ENCODE peak calls at places on chromosomes 11 and 22, in nine cellular contexts. D is sigmoid colon, B is dorsolateral prefrontal cortex, H is left ventricle myocardium inferior, G is A549, O is AG04449, L is astrocyte of the spinal cord, Z is GM12864, A is body of pancreas. X is an unnamed sample.

GRCh38 chr11:103433380-103433779 is 324.2 kb downstream of the DYNC2H1 start:
- DNase-seq in D (no peak), B (no peak), H (no peak), G (no peak), O (peak), L (peak), Z (no peak), A (no peak), X (no peak)

GRCh38 chr11:75775056-75775455 is 6.5 kb downstream of the DGAT2 start:
- DNase-seq in D (peak), B (no peak), H (no peak), G (no peak), O (no peak), L (no peak), Z (no peak), A (no peak), X (no peak)

GRCh38 chr11:20353829-20354434 is 9.6 kb upstream of the HTATIP2 start:
- DNase-seq in D (no peak), B (peak), H (no peak), G (peak), O (no peak), L (peak), Z (no peak), A (peak), X (no peak)

GRCh38 chr11:1281326-1281973 is 28.0 kb downstream of the TOLLIP start:
- DNase-seq in D (no peak), B (no peak), H (no peak), G (no peak), O (no peak), L (no peak), Z (no peak), A (no peak), X (no peak)

GRCh38 chr11:131957891-131958290 is 587.5 kb downstream of the NTM start:
- DNase-seq in D (no peak), B (no peak), H (no peak), G (no peak), O (no peak), L (no peak), Z (no peak), A (no peak), X (no peak)

GRCh38 chr11:100810146-100810545 is 123.1 kb downstream of the ARHGAP42 start:
- DNase-seq in D (no peak), B (no peak), H (no peak), G (no peak), O (no peak), L (peak), Z (no peak), A (no peak), X (no peak)

GRCh38 chr22:31825513-31825912 is 71.7 kb downstream of the DEPDC5 start:
- DNase-seq in D (no peak), B (no peak), H (no peak), G (no peak), O (no peak), L (no peak), Z (no peak), A (no peak), X (no peak)

GRCh38 chr22:50199836-50200332 is 927 bp upstream of the SELENOO start:
- DNase-seq in D (no peak), B (no peak), H (no peak), G (no peak), O (no peak), L (no peak), Z (no peak), A (peak), X (no peak)

GRCh38 chr11:122517403-122518379 is 137.8 kb upstream of the UBASH3B start:
- DNase-seq in D (no peak), B (no peak), H (no peak), G (no peak), O (no peak), L (peak), Z (no peak), A (no peak), X (no peak)

GRCh38 chr22:49365910-49366309 is 461.8 kb downstream of the BRD1 start:
- DNase-seq in D (peak), B (no peak), H (no peak), G (no peak), O (no peak), L (no peak), Z (no peak), A (no peak), X (no peak)

GRCh38 chr11:34313099-34313517 is 44.7 kb downstream of the ABTB2 start:
- DNase-seq in D (no peak), B (no peak), H (no peak), G (no peak), O (no peak), L (no peak), Z (peak), A (no peak), X (no peak)

GRCh38 chr11:821513-822371 is 3.0 kb downstream of the PNPLA2 start:
- DNase-seq in D (no peak), B (no peak), H (no peak), G (no peak), O (no peak), L (no peak), Z (no peak), A (peak), X (no peak)

GRCh38 chr22:25484498-25484897 is 80.0 kb upstream of the GRK3 start:
- DNase-seq in D (no peak), B (no peak), H (no peak), G (no peak), O (no peak), L (no peak), Z (no peak), A (no peak), X (no peak)

GRCh38 chr11:118845369-118845768 is 38.3 kb upstream of the CXCR5 start:
- DNase-seq in D (no peak), B (no peak), H (no peak), G (no peak), O (no peak), L (peak), Z (no peak), A (no peak), X (no peak)

GRCh38 chr11:64788321-64789215 is 10.2 kb upstream of the SF1 start:
- DNase-seq in D (peak), B (no peak), H (no peak), G (no peak), O (no peak), L (no peak), Z (no peak), A (no peak), X (no peak)

GRCh38 chr22:49329636-49330035 is 498.0 kb downstream of the BRD1 start:
- DNase-seq in D (no peak), B (no peak), H (no peak), G (no peak), O (no peak), L (no peak), Z (no peak), A (no peak), X (no peak)

GRCh38 chr11:78354741-78355705 is 62.6 kb downstream of the GAB2 start:
- DNase-seq in D (no peak), B (no peak), H (no peak), G (no peak), O (no peak), L (peak), Z (peak), A (no peak), X (no peak)

GRCh38 chr11:75931124-75931523 is 116.1 kb downstream of the UVRAG start:
- DNase-seq in D (no peak), B (no peak), H (no peak), G (no peak), O (no peak), L (peak), Z (no peak), A (no peak), X (no peak)

GRCh38 chr11:67371549-67372231 is 1.7 kb downstream of the CLCF1 start:
- DNase-seq in D (peak), B (no peak), H (no peak), G (peak), O (no peak), L (peak), Z (no peak), A (peak), X (no peak)

GRCh38 chr11:65121447-65121864 is 478 bp downstream of the FAU start:
- DNase-seq in D (peak), B (no peak), H (peak), G (no peak), O (no peak), L (no peak), Z (no peak), A (no peak), X (no peak)

GRCh38 chr11:79265756-79266322 is 175.0 kb downstream of the TENM4 start:
- DNase-seq in D (no peak), B (no peak), H (no peak), G (no peak), O (no peak), L (no peak), Z (no peak), A (no peak), X (no peak)

GRCh38 chr22:41612626-41613025 is 8.2 kb downstream of the DESI1 start:
- DNase-seq in D (no peak), B (no peak), H (no peak), G (no peak), O (no peak), L (no peak), Z (no peak), A (no peak), X (no peak)

GRCh38 chr11:96863520-96863919 is 473.7 kb downstream of the JRKL start:
- DNase-seq in D (no peak), B (no peak), H (peak), G (no peak), O (no peak), L (no peak), Z (no peak), A (no peak), X (no peak)

GRCh38 chr11:130634981-130635473 is 186.6 kb downstream of the ADAMTS15 start:
- DNase-seq in D (no peak), B (no peak), H (no peak), G (no peak), O (no peak), L (peak), Z (no peak), A (no peak), X (no peak)

GRCh38 chr11:55457641-55458040 is 89.9 kb downstream of the OR4A15 start:
- DNase-seq in D (no peak), B (no peak), H (no peak), G (no peak), O (no peak), L (no peak), Z (no peak), A (no peak), X (no peak)

GRCh38 chr11:69121621-69122336 is 34.0 kb upstream of the SMIM38 start:
- DNase-seq in D (no peak), B (no peak), H (no peak), G (peak), O (no peak), L (no peak), Z (no peak), A (peak), X (no peak)
- TF ChIP-seq CTCF in D (no peak), B (no peak), H (no peak), G (no peak), O (no peak), L (no peak), Z (no peak), A (no peak), X (no peak)

DNA sequence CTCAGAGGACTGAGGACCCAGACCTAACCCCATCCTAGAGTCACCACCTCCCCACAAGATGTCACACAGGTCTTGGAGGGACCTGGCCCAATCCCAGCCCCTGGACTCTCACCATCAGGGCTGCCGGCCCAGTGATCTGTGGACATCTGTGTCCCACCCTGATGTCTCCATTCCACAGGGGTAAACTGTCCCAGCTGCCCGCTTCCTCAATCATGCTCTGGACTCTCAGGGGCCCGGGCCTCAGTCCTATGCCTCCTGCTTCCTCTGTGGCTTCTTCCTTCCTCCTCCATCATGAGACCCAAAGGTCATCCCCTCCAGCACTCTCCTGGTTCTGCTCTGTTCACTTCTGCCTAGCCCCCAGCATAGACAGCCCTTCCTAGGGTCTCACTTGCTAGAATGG is 32.2 kb downstream of the ARAP1 start:
- DNase-seq in D (no peak), B (no peak), H (peak), G (no peak), O (no peak), L (no peak), Z (no peak), A (no peak), X (no peak)
- H3K4me3 ChIP-seq in D (peak), B (peak), H (peak), G (no peak), O (peak), L (no peak), Z (peak), A (no peak), X (peak)

DNA sequence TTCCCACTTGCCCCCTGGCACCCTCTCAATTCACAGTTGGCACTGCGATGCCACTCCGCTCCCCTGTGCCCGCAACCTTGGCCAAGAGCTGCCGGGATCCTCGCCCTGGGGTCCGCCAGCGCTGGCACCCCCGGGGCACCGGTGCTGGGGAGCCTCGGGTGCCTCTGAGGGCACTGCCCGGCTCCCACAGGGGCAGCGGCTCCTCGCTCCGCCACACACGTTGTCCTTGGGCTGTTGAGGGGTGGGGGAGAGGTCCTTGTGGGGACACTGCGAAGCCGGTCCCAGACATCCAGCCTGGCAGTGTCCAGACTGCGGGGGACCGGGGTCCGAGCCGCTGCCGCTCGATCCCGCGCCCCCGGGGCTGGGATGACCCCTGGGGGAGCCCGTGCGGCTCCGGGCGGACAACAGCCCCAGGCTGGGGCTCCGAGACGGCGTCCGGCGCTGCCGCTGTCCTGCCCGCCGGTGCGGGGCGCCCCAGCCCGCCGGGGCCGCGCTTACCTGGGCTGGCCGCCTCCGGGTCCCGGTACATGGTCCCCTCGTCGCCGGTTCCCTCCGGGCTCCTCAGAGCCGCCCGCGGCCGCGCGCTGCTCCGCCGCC is 486 bp downstream of the SYT7 start:
- DNase-seq in D (no peak), B (no peak), H (no peak), G (peak), O (no peak), L (no peak), Z (no peak), A (peak), X (no peak)
- TF ChIP-seq CTCF in D (no peak), B (no peak), H (peak), G (no peak), O (no peak), L (no peak), Z (no peak), A (no peak), X (no peak)

DNA sequence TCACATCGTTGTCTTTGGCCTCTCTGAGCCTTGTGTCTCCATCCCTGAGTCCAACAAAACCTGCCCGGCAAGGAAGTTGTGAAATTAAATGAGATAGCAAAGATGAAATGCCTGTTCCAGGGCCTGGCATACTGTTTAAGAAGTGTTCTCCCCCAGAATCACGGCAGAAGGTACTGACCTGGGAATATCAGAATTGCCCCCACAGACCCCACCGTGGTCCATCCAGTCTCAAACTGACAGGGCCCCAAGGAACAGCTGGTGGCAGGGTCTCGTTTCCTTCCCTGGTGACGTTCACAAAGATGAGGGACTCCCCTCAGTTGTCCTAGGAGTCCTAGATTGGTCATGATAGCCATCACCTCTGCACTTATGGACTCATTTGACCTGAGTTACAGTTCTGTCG is 1.8 kb downstream of the PRDM11 start:
- DNase-seq in D (peak), B (no peak), H (no peak), G (no peak), O (no peak), L (no peak), Z (no peak), A (no peak), X (no peak)
- H3K4me3 ChIP-seq in D (peak), B (peak), H (peak), G (no peak), O (no peak), L (no peak), Z (no peak), A (no peak), X (no peak)

DNA sequence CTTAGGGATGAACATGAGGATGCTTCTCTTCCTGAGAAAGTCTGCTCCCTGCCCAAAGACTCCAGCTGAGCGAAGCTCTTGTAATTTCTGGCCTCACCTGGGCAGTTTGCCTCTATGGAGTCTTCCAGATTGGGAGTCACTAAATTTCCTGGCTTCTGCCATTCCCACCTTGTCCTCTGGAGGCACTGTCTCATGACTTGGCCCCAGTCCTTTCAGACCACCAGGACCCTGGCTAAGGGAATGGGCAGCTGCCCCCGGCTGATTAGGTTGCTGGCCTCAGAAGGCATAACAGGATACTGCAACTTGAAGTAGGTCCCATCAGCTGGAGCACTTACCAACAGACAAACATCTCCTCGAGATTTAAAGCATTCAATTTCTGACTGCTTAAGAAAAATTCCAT is 128.1 kb upstream of the SPON1 start:
- DNase-seq in D (no peak), B (no peak), H (no peak), G (no peak), O (no peak), L (no peak), Z (no peak), A (no peak), X (no peak)
- TF ChIP-seq CTCF in D (no peak), B (peak), H (no peak), G (no peak), O (peak), L (peak), Z (peak), A (no peak), X (no peak)

DNA sequence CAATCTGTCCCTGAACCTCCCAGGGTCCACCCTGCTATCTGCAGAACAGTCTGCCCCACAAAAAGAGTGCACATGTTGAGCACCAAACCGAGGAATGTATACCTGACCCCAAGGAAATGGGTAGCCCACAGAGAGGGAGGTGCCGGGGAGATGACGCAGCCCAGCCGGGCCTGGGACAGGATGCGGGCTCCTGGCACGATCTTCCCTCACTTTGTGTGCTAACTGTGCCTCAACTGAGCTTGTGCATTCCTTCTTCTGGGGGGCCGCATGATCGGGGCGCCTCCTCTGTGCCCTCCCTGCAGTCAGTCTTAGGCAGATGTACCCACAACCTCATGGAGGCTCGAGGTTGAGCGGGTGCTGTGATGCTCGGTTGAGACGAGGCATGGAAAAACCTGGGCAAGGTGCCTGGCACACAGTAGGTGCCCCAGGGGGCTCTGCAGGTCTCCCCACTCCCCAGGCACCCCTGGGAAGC is 2.4 kb downstream of the GAS2L1 start:
- DNase-seq in D (peak), B (no peak), H (no peak), G (no peak), O (no peak), L (peak), Z (no peak), A (no peak), X (no peak)
- H3K4me3 ChIP-seq in D (peak), B (peak), H (peak), G (no peak), O (peak), L (peak), Z (no peak), A (no peak), X (peak)

DNA sequence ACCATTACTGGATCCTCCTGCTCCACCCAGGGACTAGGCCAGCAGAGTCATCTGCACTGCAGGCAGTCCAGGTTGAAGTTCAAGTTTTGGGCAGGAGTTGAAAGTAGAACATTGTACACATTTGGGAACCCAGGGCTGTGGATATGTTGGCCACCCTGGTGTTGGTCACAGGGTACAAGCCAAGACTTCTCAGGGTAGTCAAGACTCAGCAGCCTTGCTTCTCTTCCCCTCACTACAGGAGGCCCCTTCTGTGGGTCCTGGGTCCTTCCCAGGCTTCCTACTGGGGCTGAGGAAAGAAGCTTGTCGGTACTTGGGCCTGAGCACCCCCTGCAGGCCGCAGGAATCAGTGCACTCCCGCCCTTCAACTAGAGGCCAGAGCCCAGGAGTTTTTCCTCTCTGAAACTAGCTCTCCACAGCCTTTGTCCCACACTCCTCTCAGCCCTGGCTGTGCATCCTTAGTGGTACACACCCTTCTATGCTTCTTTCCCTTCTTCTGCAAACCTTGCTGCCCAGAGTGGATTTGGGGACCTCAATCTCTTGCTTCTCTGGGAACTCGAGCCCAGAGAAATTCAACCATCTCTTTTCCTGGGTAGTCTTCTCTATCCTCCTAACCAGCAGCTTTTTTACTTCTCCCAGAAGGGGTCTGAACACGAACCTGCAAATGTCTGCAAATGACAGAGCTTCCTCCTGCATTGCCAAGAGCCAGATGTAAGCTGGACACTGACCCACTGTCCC is 2.6 kb upstream of the HPX start:
- DNase-seq in D (peak), B (peak), H (peak), G (peak), O (no peak), L (peak), Z (peak), A (peak), X (no peak)
- TF ChIP-seq CTCF in D (peak), B (peak), H (peak), G (peak), O (peak), L (peak), Z (peak), A (peak), X (peak)